ENCODE peak calls at places on chromosome 11, in six cellular contexts. O, C, E, M, J and P are unnamed samples.

GRCh38 chr11:13091804-13092203 is 82.7 kb downstream of the RASSF10 start:
- DNase-seq in O (no peak), C (no peak), E (no peak), M (no peak), J (no peak), P (no peak)

GRCh38 chr11:33214187-33214586 is 43.0 kb upstream of the HIPK3 start:
- DNase-seq in O (no peak), C (no peak), E (no peak), M (no peak), J (no peak), P (no peak)

GRCh38 chr11:25650319-25650718 is 681.6 kb upstream of the ANO3 start:
- DNase-seq in O (no peak), C (no peak), E (no peak), M (no peak), J (no peak), P (no peak)

GRCh38 chr11:125390949-125391348 is 105.1 kb downstream of the FEZ1 start:
- DNase-seq in O (no peak), C (no peak), E (no peak), M (no peak), J (no peak), P (no peak)

GRCh38 chr11:36699271-36699670 is 101.2 kb upstream of the RAG2 start:
- DNase-seq in O (no peak), C (no peak), E (no peak), M (no peak), J (no peak), P (no peak)

GRCh38 chr11:1791912-1792311 is 28.2 kb upstream of the CTSD start:
- DNase-seq in O (no peak), C (no peak), E (no peak), M (no peak), J (no peak), P (no peak)

GRCh38 chr11:108364159-108364558 is 103.2 kb downstream of the C11orf65 start:
- DNase-seq in O (no peak), C (no peak), E (no peak), M (no peak), J (no peak), P (no peak)

GRCh38 chr11:2518112-2518982 is 73.5 kb downstream of the KCNQ1 start:
- DNase-seq in O (no peak), C (peak; percentile 7), E (no peak), M (no peak), J (no peak), P (peak; percentile 9)

GRCh38 chr11:65427691-65428577 is 5.3 kb downstream of the NEAT1 start:
- DNase-seq in O (peak; percentile 31), C (no peak), E (peak; percentile 59), M (no peak), J (peak; percentile 51), P (peak; percentile 40)

GRCh38 chr11:128707671-128708070 is 13.8 kb downstream of the FLI1 start:
- DNase-seq in O (no peak), C (no peak), E (no peak), M (no peak), J (no peak), P (no peak)